ENCODE peak calls at places on chromosomes 4 and X, in ten cellular contexts. S is heart left ventricle; P is NCI-H510A treated with DMSO at 0.1 percent for 48 hours; T is stimulated activated effector memory CD8-positive, alpha-beta T cell treated with anti-CD3 and anti-CD28 coated beads, Interleukin-12 subunit alpha, Interleukin-12 subunit beta, amount 100 ng/mL, for 72 hours; Z is foreskin fibroblast; A is stromal cell of bone marrow; B is SK-N-SH; D is cardiac muscle cell; U is stimulated activated CD8-positive, alpha-beta memory T cell treated with anti-CD3 and anti-CD28 coated beads, Interleukin-2, amount 100 ng/mL, for 48 hours; F is retina. W is an unnamed sample.

GRCh38 chrX:40402771-40403533 is 177.8 kb upstream of the ATP6AP2 start:
- DNase-seq in Z (peak), U (no peak), S (no peak), F (peak), B (no peak), P (no peak), D (no peak), A (peak), T (no peak), W (no peak)

GRCh38 chr4:38385286-38386010 is 278.6 kb upstream of the KLF3 start:
- DNase-seq in Z (no peak), T (no peak), D (no peak), P (no peak), A (no peak), U (no peak), B (no peak), F (no peak), S (no peak), W (peak)

GRCh38 chr4:186693159-186693815 is 30.4 kb downstream of the FAT1 start:
- DNase-seq in D (no peak), A (peak), P (no peak), T (no peak), Z (peak), U (no peak), S (peak), F (no peak), B (no peak), W (no peak)

GRCh38 chr4:73021634-73022033 is 47.9 kb downstream of the COX18 start:
- DNase-seq in S (no peak), A (peak), U (no peak), F (peak), D (peak), Z (peak), T (no peak), B (peak), P (peak), W (no peak)

GRCh38 chrX:68180501-68181061 is 252.7 kb downstream of the OPHN1 start:
- DNase-seq in A (no peak), D (no peak), Z (no peak), F (no peak), T (no peak), S (no peak), P (no peak), U (no peak), B (no peak), W (no peak)

GRCh38 chrX:31266172-31267076 is 194.6 kb upstream of the FTHL17 start:
- DNase-seq in B (peak), Z (no peak), P (peak), A (no peak), D (peak), U (no peak), F (peak), S (peak), T (no peak), W (peak)

GRCh38 chr4:76194325-76194724 is 19.3 kb downstream of the SCARB2 start:
- DNase-seq in P (no peak), A (peak), Z (peak), F (no peak), T (no peak), S (no peak), U (no peak), B (no peak), D (no peak), W (no peak)

GRCh38 chr4:688695-689497 is at the start of gene SLC49A3:
- DNase-seq in T (no peak), U (no peak), P (no peak), B (no peak), S (peak), Z (no peak), A (no peak), F (no peak), D (no peak), W (no peak)

GRCh38 chr4:10167201-10167600 is 50.6 kb upstream of the WDR1 start:
- DNase-seq in F (no peak), D (no peak), A (no peak), P (no peak), B (no peak), S (no peak), U (no peak), Z (no peak), T (no peak), W (no peak)

GRCh38 chrX:38699116-38699515 is 102.1 kb upstream of the MID1IP1 start:
- DNase-seq in B (no peak), T (no peak), F (no peak), U (no peak), Z (no peak), A (peak), S (no peak), P (no peak), D (no peak), W (no peak)

GRCh38 chr4:57090099-57090498 is 20.1 kb downstream of the IGFBP7 start:
- DNase-seq in U (no peak), F (no peak), B (no peak), T (no peak), Z (no peak), D (no peak), S (no peak), A (no peak), P (no peak), W (no peak)

GRCh38 chr4:168797738-168798375 is 212.2 kb downstream of the CBR4 start:
- DNase-seq in T (no peak), P (no peak), D (no peak), F (no peak), A (no peak), S (no peak), B (no peak), U (no peak), Z (no peak), W (no peak)

GRCh38 chrX:69161371-69161770 is 3.9 kb downstream of the PJA1 start:
- DNase-seq in B (no peak), A (no peak), T (no peak), U (no peak), S (no peak), P (no peak), F (no peak), Z (no peak), D (no peak), W (no peak)

GRCh38 chr4:73450398-73451004 is 14.5 kb downstream of the AFP start:
- DNase-seq in A (peak), S (peak), T (no peak), B (no peak), P (peak), Z (peak), D (no peak), U (no peak), F (no peak), W (no peak)

GRCh38 chr4:150280081-150280950 is 202.1 kb downstream of the DCLK2 start:
- DNase-seq in F (no peak), Z (peak), U (no peak), S (no peak), A (peak), B (no peak), P (no peak), D (no peak), T (no peak), W (no peak)

GRCh38 chr4:1406946-1407656 is 859 bp upstream of the NKX1-1 start:
- DNase-seq in S (peak), D (no peak), P (no peak), T (peak), A (no peak), B (peak), F (peak), U (no peak), Z (no peak), W (no peak)

GRCh38 chr4:65071532-65071931 is 598.8 kb downstream of the EPHA5 start:
- DNase-seq in U (no peak), A (no peak), F (no peak), T (no peak), S (no peak), Z (no peak), B (no peak), D (no peak), P (no peak), W (no peak)

GRCh38 chrX:115189646-115190635 is 731 bp downstream of the RBMXL3 start:
- DNase-seq in U (no peak), A (no peak), F (no peak), T (no peak), S (no peak), P (no peak), D (no peak), B (no peak), Z (no peak), W (no peak)

GRCh38 chr4:153233761-153234371 is 29.6 kb downstream of the TRIM2 start:
- DNase-seq in Z (peak), S (no peak), P (no peak), B (no peak), U (no peak), F (no peak), D (no peak), T (no peak), A (peak), W (no peak)

GRCh38 chrX:966396-967070 is 245.9 kb downstream of the CRLF2 start:
- DNase-seq in D (no peak), P (no peak), B (no peak), A (no peak), T (no peak), Z (no peak), S (no peak), U (no peak), F (no peak), W (no peak)

GRCh38 chr4:7744131-7744804 is 195.4 kb downstream of the AFAP1 start:
- DNase-seq in T (no peak), P (no peak), A (no peak), S (no peak), D (no peak), Z (no peak), U (no peak), B (no peak), F (no peak), W (no peak)

GRCh38 chr4:100736651-100737450 is 219.0 kb upstream of the EMCN start:
- DNase-seq in T (no peak), P (no peak), B (no peak), F (peak), A (peak), Z (peak), D (peak), U (no peak), S (no peak), W (no peak)

GRCh38 chr4:98261291-98262271 is at the start of gene RAP1GDS1:
- DNase-seq in U (peak), A (peak), D (peak), F (peak), S (peak), P (peak), B (peak), T (peak), Z (peak), W (no peak)

GRCh38 chr4:132001542-132001941 is 1147.6 kb upstream of the PCDH10 start:
- DNase-seq in T (no peak), D (no peak), B (no peak), A (no peak), Z (peak), S (no peak), F (no peak), U (no peak), P (no peak), W (no peak)

GRCh38 chr4:123786955-123787354 is 390.4 kb downstream of the SPRY1 start:
- DNase-seq in B (no peak), D (no peak), A (no peak), F (no peak), U (no peak), Z (no peak), T (no peak), P (no peak), S (peak), W (no peak)

W was measured in nephron progenitor cell.